ENCODE peak calls at places on chromosome 6, in six cellular contexts. One of them, this sample, is unnamed.

GRCh38 chr6:76803038-76803580 is 660.2 kb downstream of the HTR1B start:
- DNase-seq in CD8-positive, alpha-beta memory T cell: no peak
- DNase-seq in heart right ventricle: no peak
- DNase-seq in mucosa of descending colon: no peak
- DNase-seq in fibroblast of pulmonary artery: no peak
- DNase-seq in naive thymus-derived CD8-positive, alpha-beta T cell: no peak
- DNase-seq in this sample: no peak

GRCh38 chr6:145816392-145816791 is 1.8 kb upstream of the FBXO30 start:
- DNase-seq in CD8-positive, alpha-beta memory T cell: no peak
- DNase-seq in mucosa of descending colon: no peak
- DNase-seq in naive thymus-derived CD8-positive, alpha-beta T cell: no peak
- DNase-seq in heart right ventricle: no peak
- DNase-seq in fibroblast of pulmonary artery: no peak
- DNase-seq in this sample: no peak

GRCh38 chr6:160456214-160456546 is 108.0 kb downstream of the SLC22A3 start:
- DNase-seq in fibroblast of pulmonary artery: no peak
- DNase-seq in CD8-positive, alpha-beta memory T cell: no peak
- DNase-seq in mucosa of descending colon: no peak
- DNase-seq in heart right ventricle: no peak
- DNase-seq in naive thymus-derived CD8-positive, alpha-beta T cell: no peak
- DNase-seq in this sample: no peak

GRCh38 chr6:42021847-42022754 is 28.2 kb upstream of the TAF8 start:
- DNase-seq in mucosa of descending colon: no peak
- DNase-seq in CD8-positive, alpha-beta memory T cell: peak
- DNase-seq in naive thymus-derived CD8-positive, alpha-beta T cell: peak
- DNase-seq in fibroblast of pulmonary artery: no peak
- DNase-seq in heart right ventricle: no peak
- DNase-seq in this sample: no peak

GRCh38 chr6:14738933-14739332 is 506.9 kb upstream of the JARID2 start:
- DNase-seq in fibroblast of pulmonary artery: no peak
- DNase-seq in mucosa of descending colon: no peak
- DNase-seq in naive thymus-derived CD8-positive, alpha-beta T cell: no peak
- DNase-seq in heart right ventricle: no peak
- DNase-seq in CD8-positive, alpha-beta memory T cell: no peak
- DNase-seq in this sample: no peak

GRCh38 chr6:29967379-29968010 is 25.2 kb downstream of the HLA-A start:
- DNase-seq in heart right ventricle: no peak
- DNase-seq in mucosa of descending colon: peak
- DNase-seq in fibroblast of pulmonary artery: no peak
- DNase-seq in CD8-positive, alpha-beta memory T cell: no peak
- DNase-seq in naive thymus-derived CD8-positive, alpha-beta T cell: no peak
- DNase-seq in this sample: no peak

GRCh38 chr6:11023032-11023431 is 21.1 kb downstream of the ELOVL2 start:
- DNase-seq in fibroblast of pulmonary artery: peak
- DNase-seq in heart right ventricle: no peak
- DNase-seq in naive thymus-derived CD8-positive, alpha-beta T cell: no peak
- DNase-seq in CD8-positive, alpha-beta memory T cell: no peak
- DNase-seq in mucosa of descending colon: no peak
- DNase-seq in this sample: no peak

GRCh38 chr6:16760536-16761468 is at the start of gene ATXN1:
- DNase-seq in mucosa of descending colon: peak
- DNase-seq in fibroblast of pulmonary artery: peak
- DNase-seq in heart right ventricle: peak
- DNase-seq in naive thymus-derived CD8-positive, alpha-beta T cell: peak
- DNase-seq in CD8-positive, alpha-beta memory T cell: peak
- DNase-seq in this sample: peak

GRCh38 chr6:157380458-157380778 is 572 bp upstream of the ZDHHC14 start:
- DNase-seq in CD8-positive, alpha-beta memory T cell: no peak
- DNase-seq in mucosa of descending colon: no peak
- DNase-seq in naive thymus-derived CD8-positive, alpha-beta T cell: no peak
- DNase-seq in heart right ventricle: no peak
- DNase-seq in fibroblast of pulmonary artery: no peak
- DNase-seq in this sample: no peak

GRCh38 chr6:142846883-142847287 is 98.1 kb downstream of the HIVEP2 start:
- DNase-seq in naive thymus-derived CD8-positive, alpha-beta T cell: no peak
- DNase-seq in CD8-positive, alpha-beta memory T cell: no peak
- DNase-seq in mucosa of descending colon: no peak
- DNase-seq in fibroblast of pulmonary artery: peak
- DNase-seq in heart right ventricle: no peak
- DNase-seq in this sample: no peak

GRCh38 chr6:135052939-135053338 is 1.7 kb downstream of the HBS1L start:
- DNase-seq in heart right ventricle: no peak
- DNase-seq in mucosa of descending colon: no peak
- DNase-seq in fibroblast of pulmonary artery: no peak
- DNase-seq in naive thymus-derived CD8-positive, alpha-beta T cell: no peak
- DNase-seq in CD8-positive, alpha-beta memory T cell: no peak
- DNase-seq in this sample: no peak

GRCh38 chr6:34709386-34709785 is 12.8 kb upstream of the ILRUN start:
- DNase-seq in CD8-positive, alpha-beta memory T cell: no peak
- DNase-seq in naive thymus-derived CD8-positive, alpha-beta T cell: no peak
- DNase-seq in mucosa of descending colon: peak
- DNase-seq in heart right ventricle: peak
- DNase-seq in fibroblast of pulmonary artery: peak
- DNase-seq in this sample: no peak

GRCh38 chr6:5998741-5999687 is 7.7 kb downstream of the NRN1 start:
- DNase-seq in mucosa of descending colon: no peak
- DNase-seq in heart right ventricle: peak
- DNase-seq in naive thymus-derived CD8-positive, alpha-beta T cell: no peak
- DNase-seq in fibroblast of pulmonary artery: no peak
- DNase-seq in CD8-positive, alpha-beta memory T cell: no peak
- DNase-seq in this sample: no peak

GRCh38 chr6:35776364-35777215 is at the start of gene CLPSL2:
- DNase-seq in heart right ventricle: no peak
- DNase-seq in naive thymus-derived CD8-positive, alpha-beta T cell: no peak
- DNase-seq in mucosa of descending colon: no peak
- DNase-seq in fibroblast of pulmonary artery: peak
- DNase-seq in CD8-positive, alpha-beta memory T cell: no peak
- DNase-seq in this sample: no peak

GRCh38 chr6:163719028-163719742 is 304.7 kb downstream of the QKI start:
- DNase-seq in CD8-positive, alpha-beta memory T cell: no peak
- DNase-seq in heart right ventricle: no peak
- DNase-seq in fibroblast of pulmonary artery: no peak
- DNase-seq in mucosa of descending colon: no peak
- DNase-seq in naive thymus-derived CD8-positive, alpha-beta T cell: no peak
- DNase-seq in this sample: no peak

GRCh38 chr6:135054238-135054574 is 416 bp downstream of the HBS1L start:
- DNase-seq in heart right ventricle: no peak
- DNase-seq in fibroblast of pulmonary artery: peak
- DNase-seq in naive thymus-derived CD8-positive, alpha-beta T cell: no peak
- DNase-seq in CD8-positive, alpha-beta memory T cell: no peak
- DNase-seq in mucosa of descending colon: no peak
- DNase-seq in this sample: no peak

GRCh38 chr6:148790817-148791216 is 44.0 kb downstream of the UST start:
- DNase-seq in CD8-positive, alpha-beta memory T cell: no peak
- DNase-seq in mucosa of descending colon: no peak
- DNase-seq in naive thymus-derived CD8-positive, alpha-beta T cell: no peak
- DNase-seq in fibroblast of pulmonary artery: no peak
- DNase-seq in heart right ventricle: no peak
- DNase-seq in this sample: no peak

GRCh38 chr6:106119526-106119925 is 33.4 kb downstream of the PRDM1 start:
- DNase-seq in heart right ventricle: no peak
- DNase-seq in CD8-positive, alpha-beta memory T cell: no peak
- DNase-seq in mucosa of descending colon: peak
- DNase-seq in naive thymus-derived CD8-positive, alpha-beta T cell: no peak
- DNase-seq in fibroblast of pulmonary artery: no peak
- DNase-seq in this sample: no peak

GRCh38 chr6:20511858-20512257 is 22.4 kb upstream of the CDKAL1 start:
- DNase-seq in mucosa of descending colon: no peak
- DNase-seq in fibroblast of pulmonary artery: no peak
- DNase-seq in CD8-positive, alpha-beta memory T cell: no peak
- DNase-seq in naive thymus-derived CD8-positive, alpha-beta T cell: no peak
- DNase-seq in heart right ventricle: no peak
- DNase-seq in this sample: no peak

GRCh38 chr6:39426057-39426592 is 103.6 kb upstream of the KCNK16 start:
- DNase-seq in CD8-positive, alpha-beta memory T cell: no peak
- DNase-seq in heart right ventricle: no peak
- DNase-seq in fibroblast of pulmonary artery: peak
- DNase-seq in naive thymus-derived CD8-positive, alpha-beta T cell: no peak
- DNase-seq in mucosa of descending colon: no peak
- DNase-seq in this sample: no peak

GRCh38 chr6:168116446-168116974 is 37.5 kb upstream of the FRMD1 start:
- DNase-seq in naive thymus-derived CD8-positive, alpha-beta T cell: no peak
- DNase-seq in fibroblast of pulmonary artery: no peak
- DNase-seq in CD8-positive, alpha-beta memory T cell: no peak
- DNase-seq in mucosa of descending colon: no peak
- DNase-seq in heart right ventricle: no peak
- DNase-seq in this sample: peak

GRCh38 chr6:31114970-31115849 is 610 bp downstream of the PSORS1C1 start:
- DNase-seq in fibroblast of pulmonary artery: peak
- DNase-seq in CD8-positive, alpha-beta memory T cell: no peak
- DNase-seq in naive thymus-derived CD8-positive, alpha-beta T cell: no peak
- DNase-seq in heart right ventricle: no peak
- DNase-seq in mucosa of descending colon: no peak
- DNase-seq in this sample: no peak

GRCh38 chr6:130159876-130160415 is 62.8 kb downstream of the SAMD3 start:
- DNase-seq in naive thymus-derived CD8-positive, alpha-beta T cell: no peak
- DNase-seq in heart right ventricle: no peak
- DNase-seq in CD8-positive, alpha-beta memory T cell: no peak
- DNase-seq in mucosa of descending colon: no peak
- DNase-seq in fibroblast of pulmonary artery: no peak
- DNase-seq in this sample: no peak

GRCh38 chr6:136502791-136503190 is 47.4 kb downstream of the MAP7 start:
- DNase-seq in heart right ventricle: no peak
- DNase-seq in CD8-positive, alpha-beta memory T cell: no peak
- DNase-seq in fibroblast of pulmonary artery: no peak
- DNase-seq in mucosa of descending colon: no peak
- DNase-seq in naive thymus-derived CD8-positive, alpha-beta T cell: no peak
- DNase-seq in this sample: no peak

GRCh38 chr6:161547617-161548016 is 273.8 kb upstream of the AGPAT4 start:
- DNase-seq in mucosa of descending colon: no peak
- DNase-seq in naive thymus-derived CD8-positive, alpha-beta T cell: no peak
- DNase-seq in fibroblast of pulmonary artery: peak
- DNase-seq in CD8-positive, alpha-beta memory T cell: no peak
- DNase-seq in heart right ventricle: no peak
- DNase-seq in this sample: no peak

GRCh38 chr6:26032387-26033131 is 54.7 kb upstream of the HFE start:
- DNase-seq in fibroblast of pulmonary artery: peak
- DNase-seq in naive thymus-derived CD8-positive, alpha-beta T cell: no peak
- DNase-seq in heart right ventricle: no peak
- DNase-seq in CD8-positive, alpha-beta memory T cell: no peak
- DNase-seq in mucosa of descending colon: peak
- DNase-seq in this sample: no peak

GRCh38 chr6:33374359-33374910 is 17.2 kb upstream of the KIFC1 start:
- DNase-seq in naive thymus-derived CD8-positive, alpha-beta T cell: no peak
- DNase-seq in CD8-positive, alpha-beta memory T cell: no peak
- DNase-seq in fibroblast of pulmonary artery: no peak
- DNase-seq in mucosa of descending colon: no peak
- DNase-seq in heart right ventricle: no peak
- DNase-seq in this sample: no peak

GRCh38 chr6:136962661-136963060 is 40.6 kb downstream of the SLC35D3 start:
- DNase-seq in CD8-positive, alpha-beta memory T cell: no peak
- DNase-seq in fibroblast of pulmonary artery: peak
- DNase-seq in naive thymus-derived CD8-positive, alpha-beta T cell: no peak
- DNase-seq in heart right ventricle: no peak
- DNase-seq in mucosa of descending colon: no peak
- DNase-seq in this sample: no peak

GRCh38 chr6:85431271-85431670 is 18.6 kb upstream of the NT5E start:
- DNase-seq in heart right ventricle: no peak
- DNase-seq in mucosa of descending colon: no peak
- DNase-seq in naive thymus-derived CD8-positive, alpha-beta T cell: no peak
- DNase-seq in CD8-positive, alpha-beta memory T cell: no peak
- DNase-seq in fibroblast of pulmonary artery: no peak
- DNase-seq in this sample: no peak

GRCh38 chr6:43774776-43775583 is 5.0 kb downstream of the VEGFA start:
- DNase-seq in fibroblast of pulmonary artery: peak
- DNase-seq in naive thymus-derived CD8-positive, alpha-beta T cell: no peak
- DNase-seq in heart right ventricle: peak
- DNase-seq in CD8-positive, alpha-beta memory T cell: peak
- DNase-seq in mucosa of descending colon: peak
- DNase-seq in this sample: no peak

GRCh38 chr6:16625319-16626240 is 135.7 kb downstream of the ATXN1 start:
- DNase-seq in heart right ventricle: no peak
- DNase-seq in fibroblast of pulmonary artery: no peak
- DNase-seq in CD8-positive, alpha-beta memory T cell: no peak
- DNase-seq in mucosa of descending colon: no peak
- DNase-seq in naive thymus-derived CD8-positive, alpha-beta T cell: no peak
- DNase-seq in this sample: no peak

GRCh38 chr6:131117866-131118265 is 17.4 kb upstream of the AKAP7 start:
- DNase-seq in fibroblast of pulmonary artery: no peak
- DNase-seq in mucosa of descending colon: no peak
- DNase-seq in naive thymus-derived CD8-positive, alpha-beta T cell: no peak
- DNase-seq in CD8-positive, alpha-beta memory T cell: no peak
- DNase-seq in heart right ventricle: no peak
- DNase-seq in this sample: no peak

GRCh38 chr6:80095600-80095999 is 10.9 kb upstream of the BCKDHB start:
- DNase-seq in fibroblast of pulmonary artery: no peak
- DNase-seq in mucosa of descending colon: no peak
- DNase-seq in CD8-positive, alpha-beta memory T cell: no peak
- DNase-seq in heart right ventricle: no peak
- DNase-seq in naive thymus-derived CD8-positive, alpha-beta T cell: no peak
- DNase-seq in this sample: no peak

GRCh38 chr6:25022140-25022553 is 86.4 kb upstream of the RIPOR2 start:
- DNase-seq in mucosa of descending colon: no peak
- DNase-seq in fibroblast of pulmonary artery: peak
- DNase-seq in naive thymus-derived CD8-positive, alpha-beta T cell: no peak
- DNase-seq in CD8-positive, alpha-beta memory T cell: no peak
- DNase-seq in heart right ventricle: no peak
- DNase-seq in this sample: no peak

GRCh38 chr6:41947581-41948220 is 6.1 kb upstream of the CCND3 start:
- DNase-seq in CD8-positive, alpha-beta memory T cell: no peak
- DNase-seq in heart right ventricle: no peak
- DNase-seq in mucosa of descending colon: no peak
- DNase-seq in naive thymus-derived CD8-positive, alpha-beta T cell: no peak
- DNase-seq in fibroblast of pulmonary artery: no peak
- DNase-seq in this sample: no peak

This sample was measured in natural killer cell treated with Interleukin-12 subunit alpha and Interleukin-12 subunit beta and Interleukin-15 and Interleukin-18, amount 100 ng/mL, for 72 hours.